ENCODE peak calls at places on chromosomes 3 and 15, in ten cellular contexts. M is uterus; Y is endothelial cell of umbilical vein; Q is naive thymus-derived CD4-positive, alpha-beta T cell; I is lung; F is CD8-positive, alpha-beta memory T cell; U is cardiac fibroblast; Z is left lung; J is effector memory CD4-positive, alpha-beta T cell; N is bronchial epithelial cell. O is an unnamed sample.

GRCh38 chr3:179149239-179149887 is 1.2 kb downstream of the PIK3CA start:
- DNase-seq in F (peak), M (peak), J (peak), Y (no peak), Q (no peak), I (peak), U (peak), N (peak), Z (peak), O (no peak)

GRCh38 chr3:146382386-146382785 is 87.0 kb downstream of the PLSCR2 start:
- DNase-seq in Z (no peak), Y (peak), F (no peak), I (no peak), M (no peak), Q (no peak), N (peak), U (peak), J (no peak), O (no peak)

GRCh38 chr3:71589132-71589531 is 5.6 kb upstream of the FOXP1 start:
- DNase-seq in I (no peak), Y (no peak), M (no peak), Q (no peak), Z (no peak), U (no peak), F (no peak), J (no peak), N (no peak), O (no peak)

GRCh38 chr3:183619624-183620274 is 15.7 kb upstream of the KLHL24 start:
- DNase-seq in Z (no peak), F (no peak), M (no peak), N (no peak), Y (no peak), U (no peak), I (no peak), Q (no peak), J (no peak), O (no peak)

GRCh38 chr3:149657458-149657795 is 398 bp downstream of the WWTR1 start:
- DNase-seq in Z (peak), Y (no peak), M (peak), N (peak), J (no peak), I (peak), F (peak), U (peak), Q (no peak), O (no peak)

GRCh38 chr15:89656116-89656815 is 999 bp upstream of the KIF7 start:
- DNase-seq in M (no peak), J (no peak), Y (no peak), F (no peak), Z (no peak), N (no peak), U (no peak), Q (no peak), I (no peak), O (no peak)

GRCh38 chr3:169179193-169180122 is 484.1 kb downstream of the MECOM start:
- DNase-seq in U (no peak), M (no peak), Q (no peak), N (peak), I (no peak), Z (no peak), J (no peak), Y (peak), F (no peak), O (no peak)

GRCh38 chr3:10162147-10162546 is 2.6 kb upstream of the IRAK2 start:
- DNase-seq in U (no peak), Q (no peak), Z (no peak), Y (no peak), J (no peak), M (no peak), N (no peak), F (no peak), I (no peak), O (no peak)

GRCh38 chr3:39109086-39109485 is 1.6 kb downstream of the TTC21A start:
- DNase-seq in U (no peak), I (no peak), Y (no peak), M (no peak), Z (no peak), J (no peak), F (no peak), Q (no peak), N (no peak), O (no peak)

GRCh38 chr3:174199696-174200095 is 659.4 kb upstream of the NAALADL2 start:
- DNase-seq in J (no peak), M (no peak), F (no peak), Q (no peak), Z (no peak), N (no peak), I (no peak), Y (no peak), U (peak), O (no peak)

GRCh38 chr3:124250053-124250452 is 258.1 kb upstream of the ROPN1 start:
- DNase-seq in I (no peak), N (peak), F (no peak), Q (no peak), M (no peak), U (peak), J (no peak), Y (peak), Z (no peak), O (no peak)

GRCh38 chr3:123202451-123202850 is 708 bp downstream of the SEC22A start:
- DNase-seq in N (peak), Q (no peak), Z (no peak), Y (peak), U (peak), I (no peak), J (no peak), M (peak), F (no peak), O (no peak)

GRCh38 chr3:143222981-143223380 is 103.4 kb downstream of the CHST2 start:
- DNase-seq in Q (no peak), F (no peak), I (no peak), N (no peak), Y (no peak), J (no peak), U (no peak), Z (no peak), M (no peak), O (no peak)

DNA sequence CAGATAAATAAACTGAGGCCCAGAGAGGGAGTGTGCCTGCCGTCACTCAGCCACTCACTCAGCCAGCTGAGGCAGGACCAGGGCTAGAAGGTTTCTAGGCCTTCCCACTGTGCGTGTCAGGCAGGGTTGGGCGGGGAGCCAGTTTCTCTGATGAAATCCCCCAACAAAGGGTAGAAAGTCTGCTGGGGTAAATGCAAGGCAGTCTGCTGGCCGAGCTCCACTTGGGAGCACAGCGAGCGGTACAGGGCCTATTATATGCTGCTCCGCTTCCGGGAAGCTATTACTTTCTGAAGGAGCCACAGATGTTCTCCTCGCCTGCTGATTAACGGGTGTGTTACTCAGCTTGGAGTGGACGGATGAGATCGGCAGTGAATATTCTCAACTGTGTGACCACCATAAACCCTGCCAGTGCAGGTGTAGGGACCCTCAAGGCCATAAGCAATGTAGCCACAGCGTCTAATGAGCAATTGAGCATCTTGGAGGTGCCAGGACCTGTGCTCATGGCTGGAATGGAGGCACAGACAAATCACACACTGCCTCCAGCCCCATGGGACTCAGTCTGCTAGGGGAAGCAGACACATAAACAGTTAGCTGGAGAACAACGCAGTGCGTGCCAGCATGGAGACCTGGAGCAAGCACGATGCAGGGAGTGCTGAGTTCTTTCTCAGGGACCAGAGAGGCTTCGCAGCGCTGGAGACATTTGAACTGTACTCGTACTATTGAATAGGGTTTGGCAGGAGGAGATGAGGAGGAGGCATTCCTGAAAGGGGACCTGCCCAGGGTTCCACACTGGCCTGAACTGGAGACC is 42.1 kb downstream of the CORO2B start:
- DNase-seq in M (peak), N (peak), U (peak), Q (no peak), I (peak), Y (no peak), Z (no peak), F (no peak), J (no peak), O (peak)
- H3K4me3 ChIP-seq in M (no peak), N (no peak), U (peak), Q (no peak), I (no peak), Y (no peak), Z (no peak), F (no peak), J (no peak), O (peak)

GRCh38 chr3:120417272-120417911 is 33.4 kb downstream of the FSTL1 start:
- DNase-seq in Q (peak), Y (peak), F (peak), I (peak), Z (peak), M (peak), J (peak), U (peak), N (peak), O (peak)

GRCh38 chr3:120418866-120419490 is 31.8 kb downstream of the FSTL1 start:
- DNase-seq in F (peak), Y (peak), N (peak), M (no peak), U (peak), Q (peak), Z (peak), I (peak), J (no peak), O (no peak)

GRCh38 chr3:120418446-120418845 is 32.3 kb downstream of the FSTL1 start:
- DNase-seq in M (no peak), I (no peak), N (peak), Q (no peak), Y (no peak), F (no peak), U (no peak), Z (no peak), J (no peak), O (no peak)

GRCh38 chr3:120415756-120416155 is 35.0 kb downstream of the FSTL1 start:
- DNase-seq in N (no peak), M (no peak), Q (no peak), Z (no peak), F (no peak), Y (no peak), I (no peak), J (no peak), U (no peak), O (no peak)

DNA sequence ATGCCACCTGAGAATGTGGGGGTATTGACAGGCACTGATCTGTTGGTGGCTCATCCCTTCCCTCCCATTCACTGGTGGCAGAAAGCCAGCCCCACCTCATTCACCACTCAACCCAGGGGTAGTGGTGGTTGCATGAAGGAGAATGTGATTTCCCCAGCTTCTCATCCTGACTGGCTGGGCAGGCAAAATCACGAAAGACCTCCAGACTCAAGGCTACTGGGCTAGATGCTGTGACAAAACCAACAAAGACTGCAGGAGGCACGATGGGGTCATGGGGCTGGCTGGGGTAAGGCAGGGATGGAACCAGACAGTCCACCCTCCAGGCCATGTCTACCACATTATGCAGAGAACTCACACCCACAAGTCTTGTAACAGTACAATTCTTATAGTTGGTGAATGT is 33.9 kb downstream of the FSTL1 start:
- DNase-seq in U (no peak), M (no peak), F (no peak), I (no peak), N (no peak), Y (no peak), Z (no peak), Q (no peak), J (no peak), O (no peak)
- H3K4me3 ChIP-seq in U (no peak), M (peak), F (no peak), I (no peak), N (no peak), Y (no peak), Z (no peak), Q (peak), J (peak), O (no peak)

GRCh38 chr3:69240651-69241578 is 118.5 kb upstream of the LMOD3 start:
- DNase-seq in Q (no peak), N (no peak), F (no peak), Y (peak), U (no peak), M (no peak), Z (peak), I (peak), J (no peak), O (no peak)
- H3K4me3 ChIP-seq in Q (no peak), N (no peak), F (no peak), Y (no peak), U (no peak), M (no peak), Z (no peak), I (no peak), J (no peak), O (no peak)

GRCh38 chr3:86984271-86984670 is 6.7 kb downstream of the VGLL3 start:
- DNase-seq in Z (no peak), U (peak), I (no peak), J (no peak), N (no peak), M (no peak), Y (no peak), F (no peak), Q (no peak), O (no peak)
- H3K4me3 ChIP-seq in Z (no peak), U (no peak), I (no peak), J (no peak), N (no peak), M (no peak), Y (no peak), F (no peak), Q (no peak), O (no peak)

DNA sequence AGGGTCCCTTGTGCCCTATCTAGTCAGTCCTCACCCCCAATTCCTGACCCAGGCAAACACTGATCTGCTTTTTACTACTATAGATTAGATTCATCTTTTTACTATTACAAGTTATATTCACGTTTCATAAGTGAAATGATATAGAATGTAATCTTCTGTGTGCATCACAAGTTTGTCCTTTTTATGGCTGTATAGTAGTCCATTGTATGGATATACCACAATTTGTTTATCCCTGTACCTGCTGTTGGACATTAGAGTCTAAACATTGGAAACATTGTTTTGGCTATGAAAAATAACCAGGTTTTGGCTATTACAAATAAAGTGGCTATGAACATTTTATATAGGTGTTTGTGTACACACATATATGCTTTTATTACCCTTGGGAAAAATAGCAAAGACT is 112.4 kb downstream of the CACNA1D start:
- DNase-seq in N (no peak), Y (no peak), U (no peak), I (no peak), F (no peak), M (no peak), Z (no peak), Q (no peak), J (no peak), O (no peak)
- H3K4me3 ChIP-seq in N (no peak), Y (no peak), U (no peak), I (no peak), F (no peak), M (no peak), Z (no peak), Q (no peak), J (no peak), O (no peak)

GRCh38 chr15:44438402-44438801 is 11.0 kb downstream of the CTDSPL2 start:
- DNase-seq in N (no peak), M (no peak), F (no peak), J (no peak), Z (no peak), I (no peak), U (no peak), Q (no peak), Y (no peak), O (no peak)

GRCh38 chr15:44441095-44441501 is 13.7 kb downstream of the CTDSPL2 start:
- DNase-seq in Y (no peak), Q (no peak), Z (no peak), N (no peak), M (no peak), F (no peak), U (no peak), J (no peak), I (no peak), O (no peak)

DNA sequence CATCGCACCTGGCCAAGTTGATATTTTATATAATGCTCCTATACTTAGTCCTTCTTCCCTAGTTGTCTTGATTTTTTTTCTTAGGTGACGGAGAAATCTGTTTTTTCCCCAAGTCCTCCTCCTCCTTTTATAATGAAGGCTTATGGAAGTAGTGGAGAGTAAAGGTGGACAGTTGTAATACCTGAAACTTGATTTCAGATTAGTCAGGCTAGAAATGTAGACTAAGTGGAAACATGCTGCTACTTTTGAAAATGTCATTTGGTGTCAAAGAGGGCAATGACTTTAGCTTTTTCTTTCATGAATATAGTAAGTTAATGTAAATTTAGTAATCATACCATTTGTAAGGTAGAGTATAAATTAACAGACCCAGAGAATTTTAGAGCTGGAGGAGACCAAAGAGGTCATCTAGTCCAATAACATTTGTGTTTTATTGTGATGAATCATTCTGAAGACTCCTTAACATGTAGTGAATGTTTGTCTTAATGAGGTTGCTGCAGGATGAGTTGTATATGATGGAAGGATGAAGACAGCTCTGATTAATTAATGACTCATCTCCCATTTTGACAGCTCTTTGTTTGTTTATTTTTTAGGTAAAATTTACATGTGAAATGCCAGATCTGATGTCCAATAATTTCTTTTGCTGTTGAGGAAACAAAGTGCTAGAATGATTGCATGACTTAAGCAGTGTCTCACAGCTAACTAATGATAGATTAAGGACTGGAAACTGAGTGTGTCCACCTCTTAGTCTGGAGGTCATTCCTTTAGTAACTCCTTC is 8.7 kb downstream of the CTDSPL2 start:
- DNase-seq in F (no peak), I (no peak), J (no peak), Z (no peak), Q (no peak), Y (peak), U (peak), N (peak), M (no peak), O (no peak)
- H3K4me3 ChIP-seq in F (no peak), I (no peak), J (no peak), Z (no peak), Q (no peak), Y (no peak), U (no peak), N (no peak), M (no peak), O (no peak)

DNA sequence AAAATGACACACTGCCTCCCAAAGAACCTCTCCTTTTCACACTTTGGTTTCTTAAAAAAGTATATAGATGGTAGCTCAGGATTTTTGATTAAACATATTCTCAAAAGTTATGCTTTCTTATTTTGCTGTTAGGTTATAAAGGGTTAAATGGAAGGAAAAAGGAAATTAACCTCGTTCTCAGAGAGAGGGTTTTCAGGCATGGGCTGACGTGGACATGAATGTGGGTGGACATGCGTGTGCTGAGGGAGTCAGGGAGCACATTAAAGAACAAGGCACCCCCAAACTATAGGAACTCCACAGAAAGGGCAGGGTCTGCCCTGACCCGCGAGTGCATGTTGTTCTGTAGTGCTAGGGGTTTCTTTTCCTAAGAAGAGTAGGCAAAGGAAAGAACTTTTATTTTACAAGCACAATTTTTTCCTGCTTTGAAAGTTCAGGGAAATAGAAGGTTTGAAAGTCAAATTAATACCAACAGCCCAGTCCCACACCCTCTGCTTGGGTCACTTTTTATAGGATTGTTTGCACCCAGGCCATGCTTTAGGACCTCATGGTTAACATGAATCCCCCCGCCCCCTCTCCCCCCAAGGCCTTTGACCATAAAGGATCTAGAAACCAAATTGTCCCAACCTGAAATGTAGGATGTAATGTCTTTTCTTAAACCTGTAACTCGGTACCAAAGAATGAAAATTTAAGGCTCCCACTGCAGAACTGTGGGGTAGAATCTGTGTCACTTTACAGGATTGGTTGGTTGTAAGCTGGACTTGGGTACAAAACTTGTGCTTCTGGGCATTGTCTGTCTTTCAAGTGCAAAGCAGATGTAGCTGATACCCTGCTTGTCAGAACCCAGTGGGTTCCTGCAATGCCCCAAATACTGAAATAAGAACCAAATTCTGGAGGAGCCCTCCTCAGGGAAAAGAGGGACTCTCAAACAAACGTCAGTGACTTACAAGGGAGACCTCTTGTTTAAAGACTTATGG is 58.5 kb upstream of the CCR4 start:
- DNase-seq in F (no peak), Z (no peak), I (no peak), J (no peak), Q (no peak), M (no peak), U (no peak), N (no peak), Y (no peak), O (no peak)
- H3K4me3 ChIP-seq in F (no peak), Z (no peak), I (no peak), J (no peak), Q (no peak), M (no peak), U (no peak), N (no peak), Y (no peak), O (no peak)

GRCh38 chr15:70196314-70197291 is 98.9 kb upstream of the TLE3 start:
- DNase-seq in Y (no peak), I (peak), J (peak), Q (no peak), U (peak), N (peak), Z (no peak), M (peak), F (no peak), O (peak)

GRCh38 chr15:70195808-70196304 is 98.1 kb upstream of the TLE3 start:
- DNase-seq in U (peak), N (peak), Z (peak), I (peak), Y (no peak), Q (no peak), M (peak), J (no peak), F (no peak), O (peak)

GRCh38 chr15:70198441-70199123 is 100.9 kb upstream of the TLE3 start:
- DNase-seq in F (no peak), U (no peak), J (no peak), Q (no peak), Y (no peak), N (peak), Z (no peak), M (no peak), I (no peak), O (no peak)

GRCh38 chr15:70197945-70198361 is 100.2 kb upstream of the TLE3 start:
- DNase-seq in N (no peak), Q (no peak), Z (no peak), J (no peak), I (no peak), F (no peak), U (no peak), Y (no peak), M (no peak), O (no peak)

GRCh38 chr15:70197318-70197944 is 99.7 kb upstream of the TLE3 start:
- DNase-seq in N (peak), Y (no peak), Q (no peak), I (no peak), F (no peak), J (no peak), U (no peak), M (no peak), Z (no peak), O (no peak)
- H3K4me3 ChIP-seq in N (no peak), Y (no peak), Q (no peak), I (no peak), F (no peak), J (no peak), U (no peak), M (no peak), Z (no peak), O (no peak)

O was measured in AG04450.